ENCODE peak calls at places on chromosomes 4 and X, in eight cellular contexts. M is fibroblast of mammary gland, C is foreskin fibroblast, N is NCI-H1092 treated with DMSO at 0.1 percent for 48 hours, R is stomach, D is memory B cell, Z is SJSA1, T is D341Med. G is an unnamed sample.

GRCh38 chr4:160299608-160300007 is 1196.7 kb downstream of the RAPGEF2 start:
- DNase-seq in N (peak; percentile 51), R (no peak), Z (no peak), D (no peak), T (no peak), C (no peak), M (no peak), G (no peak)

GRCh38 chr4:176270669-176271068 is 1.6 kb upstream of the ASB5 start:
- DNase-seq in R (no peak), N (peak; percentile 13), M (peak; percentile 99), D (no peak), Z (peak; percentile 94), C (peak; percentile 99), T (no peak), G (peak; percentile 99)

GRCh38 chrX:84469226-84469625 is 33.0 kb downstream of the HDX start:
- DNase-seq in N (peak; percentile 16), Z (no peak), M (peak; percentile 64), D (no peak), T (no peak), R (no peak), C (no peak), G (peak; percentile 3)

GRCh38 chrX:107450823-107451509 is 1.5 kb downstream of the FRMPD3 start:
- DNase-seq in D (no peak), T (peak; percentile 28), N (no peak), M (peak; percentile 10), Z (no peak), C (no peak), R (no peak), G (no peak)

GRCh38 chr4:4368821-4369580 is 17.9 kb upstream of the NSG1 start:
- DNase-seq in Z (no peak), R (no peak), M (no peak), N (no peak), D (no peak), T (no peak), C (no peak), G (no peak)

GRCh38 chr4:3786196-3786869 is 20.1 kb downstream of the ADRA2C start:
- DNase-seq in R (peak; percentile 34), Z (no peak), C (no peak), D (no peak), M (no peak), T (no peak), N (peak; percentile 94), G (no peak)

GRCh38 chr4:125390126-125390525 is 75.4 kb downstream of the FAT4 start:
- DNase-seq in M (peak; percentile 93), T (no peak), Z (peak; percentile 66), N (no peak), D (no peak), C (peak; percentile 83), R (no peak), G (peak; percentile 15)

GRCh38 chr4:170691168-170691567 is 601.4 kb upstream of the AADAT start:
- DNase-seq in N (no peak), Z (no peak), C (no peak), R (no peak), M (no peak), T (no peak), D (no peak), G (no peak)

GRCh38 chr4:109648266-109648996 is 54.8 kb downstream of the CASP6 start:
- DNase-seq in N (no peak), R (no peak), M (no peak), T (no peak), C (no peak), D (no peak), Z (no peak), G (no peak)

GRCh38 chrX:39850630-39851152 is 247.1 kb downstream of the BCOR start:
- DNase-seq in R (no peak), N (no peak), Z (peak; percentile 58), D (no peak), T (no peak), M (peak; percentile 62), C (peak; percentile 36), G (no peak)

GRCh38 chr4:1940566-1940965 is 68.2 kb downstream of the NELFA start:
- DNase-seq in D (no peak), T (no peak), N (no peak), Z (no peak), C (no peak), M (no peak), R (no peak), G (no peak)

GRCh38 chr4:152962160-152962559 is 26.0 kb downstream of the FHDC1 start:
- DNase-seq in C (no peak), M (no peak), D (no peak), R (no peak), N (no peak), T (no peak), Z (no peak), G (no peak)

GRCh38 chr4:40283968-40284367 is 51.2 kb upstream of the CHRNA9 start:
- DNase-seq in R (no peak), T (no peak), M (peak; percentile 48), Z (peak; percentile 67), N (no peak), D (peak; percentile 26), C (no peak), G (peak; percentile 98)

GRCh38 chrX:101409043-101409442 is 1.0 kb downstream of the HNRNPH2 start:
- DNase-seq in C (no peak), N (no peak), Z (no peak), M (no peak), T (no peak), D (no peak), R (no peak), G (no peak)

GRCh38 chr4:137543198-137543597 is 10.9 kb upstream of the PCDH18 start:
- DNase-seq in M (no peak), D (no peak), C (no peak), T (no peak), N (no peak), Z (no peak), R (no peak), G (no peak)

GRCh38 chrX:39149761-39150160 is 348.5 kb downstream of the MID1IP1 start:
- DNase-seq in Z (no peak), N (peak; percentile 85), T (peak; percentile 44), D (peak; percentile 50), C (peak; percentile 12), M (peak; percentile 55), R (peak; percentile 80), G (no peak)

GRCh38 chrX:65524139-65524538 is 10.4 kb downstream of the LAS1L start:
- DNase-seq in C (no peak), D (no peak), T (no peak), N (no peak), M (no peak), R (no peak), Z (no peak), G (no peak)

G was measured in RCC 7860.